ENCODE peak calls at places on chromosomes 6 and 20, in five cellular contexts. R is neural progenitor cell, Q is bronchial epithelial cell, N is ovary, C is WERI-Rb-1. H is an unnamed sample.

GRCh38 chr6:143971453-143971852 is 36.6 kb downstream of the PLAGL1 start:
- DNase-seq in R (no peak), Q (no peak), N (no peak), C (no peak), H (no peak)

GRCh38 chr6:111837007-111837406 is 36.2 kb downstream of the FYN start:
- DNase-seq in R (no peak), Q (no peak), N (no peak), C (no peak), H (no peak)

GRCh38 chr6:136551103-136551502 is 881 bp upstream of the MAP7 start:
- DNase-seq in R (peak), Q (no peak), N (no peak), C (no peak), H (no peak)

GRCh38 chr6:95248501-95248900 is 328.8 kb upstream of the MANEA start:
- DNase-seq in R (no peak), Q (no peak), N (no peak), C (no peak), H (no peak)

GRCh38 chr6:22147469-22147815 is 149.4 kb downstream of the PRL start:
- DNase-seq in R (no peak), Q (no peak), N (no peak), C (no peak), H (no peak)

GRCh38 chr6:16438677-16439615 is 200.6 kb downstream of the GMPR start:
- DNase-seq in R (no peak), Q (peak), N (no peak), C (no peak), H (no peak)

GRCh38 chr6:72552938-72553337 is 68.9 kb upstream of the KCNQ5 start:
- DNase-seq in R (no peak), Q (peak), N (no peak), C (no peak), H (no peak)

GRCh38 chr20:4817230-4817671 is 95.5 kb downstream of the PRND start:
- DNase-seq in R (no peak), Q (peak), N (no peak), C (no peak), H (peak)

GRCh38 chr6:55943329-55943728 is 67.9 kb upstream of the BMP5 start:
- DNase-seq in R (no peak), Q (no peak), N (no peak), C (no peak), H (no peak)

GRCh38 chr6:123945386-123945785 is 141.7 kb downstream of the NKAIN2 start:
- DNase-seq in R (no peak), Q (no peak), N (no peak), C (no peak), H (no peak)

GRCh38 chr6:167758309-167759023 is 68.2 kb upstream of the AFDN start:
- DNase-seq in R (no peak), Q (no peak), N (no peak), C (no peak), H (no peak)

GRCh38 chr20:34997171-34997570 is 41.5 kb downstream of the MYH7B start:
- DNase-seq in R (no peak), Q (no peak), N (peak), C (no peak), H (peak)

GRCh38 chr6:46255528-46255927 is 84.7 kb upstream of the ENPP5 start:
- DNase-seq in R (no peak), Q (no peak), N (no peak), C (peak), H (no peak)

GRCh38 chr20:62643521-62644043 is 1.3 kb downstream of the SLCO4A1 start:
- DNase-seq in R (no peak), Q (no peak), N (no peak), C (no peak), H (no peak)
- H3K4me3 ChIP-seq in R (peak), Q (no peak), N (peak), C (peak), H (peak)

GRCh38 chr20:51020657-51021056 is 2.2 kb downstream of the KCNG1 start:
- DNase-seq in R (peak), Q (no peak), N (no peak), C (no peak), H (no peak)
- H3K4me3 ChIP-seq in R (no peak), Q (no peak), N (no peak), C (no peak), H (peak)

GRCh38 chr6:132132911-132133639 is 181.9 kb upstream of the CCN2 start:
- DNase-seq in R (no peak), Q (peak), N (no peak), C (no peak), H (no peak)

GRCh38 chr6:132133734-132134490 is 182.7 kb upstream of the CCN2 start:
- DNase-seq in R (no peak), Q (no peak), N (no peak), C (no peak), H (no peak)

GRCh38 chr6:132132420-132132819 is 181.2 kb upstream of the CCN2 start:
- DNase-seq in R (peak), Q (no peak), N (no peak), C (no peak), H (no peak)

GRCh38 chr6:132136976-132137375 is 185.8 kb upstream of the CCN2 start:
- DNase-seq in R (no peak), Q (no peak), N (no peak), C (no peak), H (no peak)

GRCh38 chr6:132135409-132135808 is 184.2 kb upstream of the CCN2 start:
- DNase-seq in R (no peak), Q (no peak), N (no peak), C (no peak), H (no peak)
- H3K4me3 ChIP-seq in R (no peak), Q (no peak), N (no peak), C (no peak), H (no peak)

GRCh38 chr20:38893485-38894090 is 32.6 kb upstream of the FAM83D start:
- DNase-seq in R (peak), Q (peak), N (peak), C (peak), H (peak)
- H3K4me3 ChIP-seq in R (no peak), Q (no peak), N (no peak), C (no peak), H (no peak)